ENCODE peak calls at places on chromosomes 7 and 10, in eight cellular contexts. One of them, this sample, is unnamed.
A peak's percentile ranks its signal among the peaks of the same experiment; 100 is the strongest.

GRCh38 chr10:27664464-27664863 is 81.2 kb downstream of the MKX start:
- DNase-seq in choroid plexus epithelial cell: no peak
- DNase-seq in nucleus accumbens: no peak
- DNase-seq in Caki2: no peak
- DNase-seq in ovary: no peak
- DNase-seq in AG08396: no peak
- DNase-seq in activated CD8-positive, alpha-beta memory T cell treated with anti-CD3 and anti-CD28 coated beads for 24 hours: no peak
- DNase-seq in BJ: no peak
- DNase-seq in this sample: no peak

GRCh38 chr10:100827819-100828743 is 82.7 kb downstream of the PAX2 start:
- DNase-seq in choroid plexus epithelial cell: no peak
- DNase-seq in nucleus accumbens: no peak
- DNase-seq in Caki2: no peak
- DNase-seq in ovary: peak; percentile 32
- DNase-seq in AG08396: peak; percentile 72
- DNase-seq in activated CD8-positive, alpha-beta memory T cell treated with anti-CD3 and anti-CD28 coated beads for 24 hours: peak; percentile 68
- DNase-seq in BJ: no peak
- DNase-seq in this sample: peak; percentile 71

GRCh38 chr7:128838981-128839731 is 8.9 kb downstream of the FLNC start:
- DNase-seq in choroid plexus epithelial cell: no peak
- DNase-seq in nucleus accumbens: no peak
- DNase-seq in Caki2: no peak
- DNase-seq in ovary: no peak
- DNase-seq in AG08396: no peak
- DNase-seq in activated CD8-positive, alpha-beta memory T cell treated with anti-CD3 and anti-CD28 coated beads for 24 hours: no peak
- DNase-seq in BJ: no peak
- DNase-seq in this sample: no peak

GRCh38 chr10:113347508-113347907 is 205.3 kb upstream of the HABP2 start:
- DNase-seq in choroid plexus epithelial cell: no peak
- DNase-seq in nucleus accumbens: no peak
- DNase-seq in Caki2: no peak
- DNase-seq in ovary: no peak
- DNase-seq in AG08396: no peak
- DNase-seq in activated CD8-positive, alpha-beta memory T cell treated with anti-CD3 and anti-CD28 coated beads for 24 hours: no peak
- DNase-seq in BJ: no peak
- DNase-seq in this sample: peak; percentile 24

GRCh38 chr7:105647591-105647990 is 66.3 kb upstream of the EFCAB10 start:
- DNase-seq in choroid plexus epithelial cell: no peak
- DNase-seq in nucleus accumbens: no peak
- DNase-seq in Caki2: peak; percentile 4
- DNase-seq in ovary: no peak
- DNase-seq in AG08396: no peak
- DNase-seq in activated CD8-positive, alpha-beta memory T cell treated with anti-CD3 and anti-CD28 coated beads for 24 hours: no peak
- DNase-seq in BJ: no peak
- DNase-seq in this sample: no peak

GRCh38 chr7:155219947-155220769 is 77.5 kb upstream of the INSIG1 start:
- DNase-seq in choroid plexus epithelial cell: no peak
- DNase-seq in nucleus accumbens: no peak
- DNase-seq in Caki2: no peak
- DNase-seq in ovary: no peak
- DNase-seq in AG08396: no peak
- DNase-seq in activated CD8-positive, alpha-beta memory T cell treated with anti-CD3 and anti-CD28 coated beads for 24 hours: no peak
- DNase-seq in BJ: no peak
- DNase-seq in this sample: peak; percentile 62

GRCh38 chr7:379456-380225 is 89.7 kb downstream of the FOXL3 start:
- DNase-seq in choroid plexus epithelial cell: no peak
- DNase-seq in nucleus accumbens: no peak
- DNase-seq in Caki2: peak; percentile 14
- DNase-seq in ovary: peak; percentile 32
- DNase-seq in AG08396: no peak
- DNase-seq in activated CD8-positive, alpha-beta memory T cell treated with anti-CD3 and anti-CD28 coated beads for 24 hours: peak; percentile 64
- DNase-seq in BJ: no peak
- DNase-seq in this sample: no peak

GRCh38 chr10:111498560-111498959 is 421.7 kb downstream of the ADRA2A start:
- DNase-seq in choroid plexus epithelial cell: no peak
- DNase-seq in nucleus accumbens: no peak
- DNase-seq in Caki2: no peak
- DNase-seq in ovary: no peak
- DNase-seq in AG08396: no peak
- DNase-seq in activated CD8-positive, alpha-beta memory T cell treated with anti-CD3 and anti-CD28 coated beads for 24 hours: no peak
- DNase-seq in BJ: no peak
- DNase-seq in this sample: no peak

GRCh38 chr7:71867626-71868025 is 544.5 kb downstream of the CALN1 start:
- DNase-seq in choroid plexus epithelial cell: no peak
- DNase-seq in nucleus accumbens: no peak
- DNase-seq in Caki2: no peak
- DNase-seq in ovary: no peak
- DNase-seq in AG08396: no peak
- DNase-seq in activated CD8-positive, alpha-beta memory T cell treated with anti-CD3 and anti-CD28 coated beads for 24 hours: no peak
- DNase-seq in BJ: no peak
- DNase-seq in this sample: no peak

GRCh38 chr10:10745281-10745680 is 272.4 kb upstream of the CELF2 start:
- DNase-seq in choroid plexus epithelial cell: peak; percentile 77
- DNase-seq in nucleus accumbens: no peak
- DNase-seq in Caki2: no peak
- DNase-seq in ovary: no peak
- DNase-seq in AG08396: no peak
- DNase-seq in activated CD8-positive, alpha-beta memory T cell treated with anti-CD3 and anti-CD28 coated beads for 24 hours: no peak
- DNase-seq in BJ: no peak
- DNase-seq in this sample: no peak

GRCh38 chr7:129989466-129989865 is 36.7 kb upstream of the UBE2H start:
- DNase-seq in choroid plexus epithelial cell: no peak
- DNase-seq in nucleus accumbens: no peak
- DNase-seq in Caki2: no peak
- DNase-seq in ovary: no peak
- DNase-seq in AG08396: no peak
- DNase-seq in activated CD8-positive, alpha-beta memory T cell treated with anti-CD3 and anti-CD28 coated beads for 24 hours: peak; percentile 70
- DNase-seq in BJ: no peak
- DNase-seq in this sample: no peak

GRCh38 chr7:71414490-71414889 is 282.5 kb downstream of the GALNT17 start:
- DNase-seq in choroid plexus epithelial cell: peak; percentile 8
- DNase-seq in nucleus accumbens: no peak
- DNase-seq in Caki2: no peak
- DNase-seq in ovary: no peak
- DNase-seq in AG08396: no peak
- DNase-seq in activated CD8-positive, alpha-beta memory T cell treated with anti-CD3 and anti-CD28 coated beads for 24 hours: no peak
- DNase-seq in BJ: no peak
- DNase-seq in this sample: peak; percentile 14

GRCh38 chr10:59631882-59632281 is 77.8 kb downstream of the SLC16A9 start:
- DNase-seq in choroid plexus epithelial cell: no peak
- DNase-seq in nucleus accumbens: no peak
- DNase-seq in Caki2: no peak
- DNase-seq in ovary: no peak
- DNase-seq in AG08396: no peak
- DNase-seq in activated CD8-positive, alpha-beta memory T cell treated with anti-CD3 and anti-CD28 coated beads for 24 hours: no peak
- DNase-seq in BJ: no peak
- DNase-seq in this sample: no peak

GRCh38 chr10:96720422-96721206 is at the start of gene PIK3AP1:
- DNase-seq in choroid plexus epithelial cell: no peak
- DNase-seq in nucleus accumbens: no peak
- DNase-seq in Caki2: peak; percentile 40
- DNase-seq in ovary: peak; percentile 60
- DNase-seq in AG08396: peak; percentile 72
- DNase-seq in activated CD8-positive, alpha-beta memory T cell treated with anti-CD3 and anti-CD28 coated beads for 24 hours: peak; percentile 83
- DNase-seq in BJ: no peak
- DNase-seq in this sample: peak; percentile 67

GRCh38 chr10:123270806-123271205 is 116.6 kb downstream of the BUB3 start:
- DNase-seq in choroid plexus epithelial cell: no peak
- DNase-seq in nucleus accumbens: no peak
- DNase-seq in Caki2: no peak
- DNase-seq in ovary: no peak
- DNase-seq in AG08396: no peak
- DNase-seq in activated CD8-positive, alpha-beta memory T cell treated with anti-CD3 and anti-CD28 coated beads for 24 hours: no peak
- DNase-seq in BJ: no peak
- DNase-seq in this sample: no peak

GRCh38 chr10:118835682-118836326 is 81.0 kb upstream of the CACUL1 start:
- DNase-seq in choroid plexus epithelial cell: no peak
- DNase-seq in nucleus accumbens: no peak
- DNase-seq in Caki2: peak; percentile 74
- DNase-seq in ovary: peak; percentile 29
- DNase-seq in AG08396: no peak
- DNase-seq in activated CD8-positive, alpha-beta memory T cell treated with anti-CD3 and anti-CD28 coated beads for 24 hours: no peak
- DNase-seq in BJ: no peak
- DNase-seq in this sample: peak; percentile 74

GRCh38 chr7:87354749-87355148 is 9.3 kb downstream of the CROT start:
- DNase-seq in choroid plexus epithelial cell: no peak
- DNase-seq in nucleus accumbens: no peak
- DNase-seq in Caki2: peak; percentile 33
- DNase-seq in ovary: no peak
- DNase-seq in AG08396: no peak
- DNase-seq in activated CD8-positive, alpha-beta memory T cell treated with anti-CD3 and anti-CD28 coated beads for 24 hours: no peak
- DNase-seq in BJ: no peak
- DNase-seq in this sample: no peak

GRCh38 chr10:117132751-117133231 is 5.3 kb downstream of the VAX1 start:
- DNase-seq in choroid plexus epithelial cell: no peak
- DNase-seq in nucleus accumbens: no peak
- DNase-seq in Caki2: no peak
- DNase-seq in ovary: no peak
- DNase-seq in AG08396: no peak
- DNase-seq in activated CD8-positive, alpha-beta memory T cell treated with anti-CD3 and anti-CD28 coated beads for 24 hours: no peak
- DNase-seq in BJ: no peak
- DNase-seq in this sample: no peak

GRCh38 chr7:47195641-47196040 is 386.3 kb downstream of the TNS3 start:
- DNase-seq in choroid plexus epithelial cell: no peak
- DNase-seq in nucleus accumbens: no peak
- DNase-seq in Caki2: no peak
- DNase-seq in ovary: no peak
- DNase-seq in AG08396: no peak
- DNase-seq in activated CD8-positive, alpha-beta memory T cell treated with anti-CD3 and anti-CD28 coated beads for 24 hours: no peak
- DNase-seq in BJ: no peak
- DNase-seq in this sample: no peak

GRCh38 chr7:3537210-3537875 is 236.3 kb downstream of the SDK1 start:
- DNase-seq in choroid plexus epithelial cell: peak; percentile 53
- DNase-seq in nucleus accumbens: no peak
- DNase-seq in Caki2: peak; percentile 27
- DNase-seq in ovary: no peak
- DNase-seq in AG08396: no peak
- DNase-seq in activated CD8-positive, alpha-beta memory T cell treated with anti-CD3 and anti-CD28 coated beads for 24 hours: no peak
- DNase-seq in BJ: no peak
- DNase-seq in this sample: no peak

GRCh38 chr7:126022452-126022851 is 1092.8 kb upstream of the POT1 start:
- DNase-seq in choroid plexus epithelial cell: no peak
- DNase-seq in nucleus accumbens: no peak
- DNase-seq in Caki2: no peak
- DNase-seq in ovary: no peak
- DNase-seq in AG08396: no peak
- DNase-seq in activated CD8-positive, alpha-beta memory T cell treated with anti-CD3 and anti-CD28 coated beads for 24 hours: no peak
- DNase-seq in BJ: no peak
- DNase-seq in this sample: no peak

GRCh38 chr10:1954339-1954738 is 217.0 kb upstream of the ADARB2 start:
- DNase-seq in choroid plexus epithelial cell: no peak
- DNase-seq in nucleus accumbens: no peak
- DNase-seq in Caki2: no peak
- DNase-seq in ovary: no peak
- DNase-seq in AG08396: no peak
- DNase-seq in activated CD8-positive, alpha-beta memory T cell treated with anti-CD3 and anti-CD28 coated beads for 24 hours: no peak
- DNase-seq in BJ: no peak
- DNase-seq in this sample: no peak

GRCh38 chr7:114413741-114414140 is 874 bp upstream of the FOXP2 start:
- DNase-seq in choroid plexus epithelial cell: no peak
- DNase-seq in nucleus accumbens: no peak
- DNase-seq in Caki2: peak; percentile 63
- DNase-seq in ovary: no peak
- DNase-seq in AG08396: no peak
- DNase-seq in activated CD8-positive, alpha-beta memory T cell treated with anti-CD3 and anti-CD28 coated beads for 24 hours: no peak
- DNase-seq in BJ: no peak
- DNase-seq in this sample: no peak

GRCh38 chr10:99966306-99966705 is 43.4 kb downstream of the DNMBP start:
- DNase-seq in choroid plexus epithelial cell: peak; percentile 69
- DNase-seq in nucleus accumbens: no peak
- DNase-seq in Caki2: peak; percentile 83
- DNase-seq in ovary: no peak
- DNase-seq in AG08396: peak; percentile 27
- DNase-seq in activated CD8-positive, alpha-beta memory T cell treated with anti-CD3 and anti-CD28 coated beads for 24 hours: no peak
- DNase-seq in BJ: peak; percentile 62
- DNase-seq in this sample: no peak

GRCh38 chr10:12638103-12638502 is 288.8 kb downstream of the CAMK1D start:
- DNase-seq in choroid plexus epithelial cell: peak; percentile 68
- DNase-seq in nucleus accumbens: no peak
- DNase-seq in Caki2: peak; percentile 30
- DNase-seq in ovary: no peak
- DNase-seq in AG08396: no peak
- DNase-seq in activated CD8-positive, alpha-beta memory T cell treated with anti-CD3 and anti-CD28 coated beads for 24 hours: no peak
- DNase-seq in BJ: no peak
- DNase-seq in this sample: peak; percentile 49

GRCh38 chr10:110530131-110530831 is 32.6 kb downstream of the DUSP5 start:
- DNase-seq in choroid plexus epithelial cell: peak; percentile 79
- DNase-seq in nucleus accumbens: no peak
- DNase-seq in Caki2: peak; percentile 66
- DNase-seq in ovary: peak; percentile 26
- DNase-seq in AG08396: peak; percentile 77
- DNase-seq in activated CD8-positive, alpha-beta memory T cell treated with anti-CD3 and anti-CD28 coated beads for 24 hours: peak; percentile 60
- DNase-seq in BJ: no peak
- DNase-seq in this sample: peak; percentile 56

GRCh38 chr7:24827589-24827988 is 70.3 kb upstream of the GSDME start:
- DNase-seq in choroid plexus epithelial cell: peak; percentile 45
- DNase-seq in nucleus accumbens: no peak
- DNase-seq in Caki2: no peak
- DNase-seq in ovary: no peak
- DNase-seq in AG08396: peak; percentile 31
- DNase-seq in activated CD8-positive, alpha-beta memory T cell treated with anti-CD3 and anti-CD28 coated beads for 24 hours: no peak
- DNase-seq in BJ: peak; percentile 34
- DNase-seq in this sample: no peak

GRCh38 chr10:90350122-90350521 is 507.7 kb downstream of the HTR7 start:
- DNase-seq in choroid plexus epithelial cell: no peak
- DNase-seq in nucleus accumbens: no peak
- DNase-seq in Caki2: no peak
- DNase-seq in ovary: no peak
- DNase-seq in AG08396: no peak
- DNase-seq in activated CD8-positive, alpha-beta memory T cell treated with anti-CD3 and anti-CD28 coated beads for 24 hours: no peak
- DNase-seq in BJ: no peak
- DNase-seq in this sample: no peak

GRCh38 chr7:151806938-151807775 is 69.8 kb downstream of the PRKAG2 start:
- DNase-seq in choroid plexus epithelial cell: no peak
- DNase-seq in nucleus accumbens: no peak
- DNase-seq in Caki2: no peak
- DNase-seq in ovary: no peak
- DNase-seq in AG08396: no peak
- DNase-seq in activated CD8-positive, alpha-beta memory T cell treated with anti-CD3 and anti-CD28 coated beads for 24 hours: no peak
- DNase-seq in BJ: no peak
- DNase-seq in this sample: no peak

GRCh38 chr7:31443457-31443856 is 70.4 kb upstream of the ITPRID1 start:
- DNase-seq in choroid plexus epithelial cell: peak; percentile 42
- DNase-seq in nucleus accumbens: no peak
- DNase-seq in Caki2: peak; percentile 58
- DNase-seq in ovary: no peak
- DNase-seq in AG08396: peak; percentile 48
- DNase-seq in activated CD8-positive, alpha-beta memory T cell treated with anti-CD3 and anti-CD28 coated beads for 24 hours: no peak
- DNase-seq in BJ: no peak
- DNase-seq in this sample: no peak

GRCh38 chr7:90599038-90599437 is 2.9 kb downstream of the CDK14 start:
- DNase-seq in choroid plexus epithelial cell: no peak
- DNase-seq in nucleus accumbens: no peak
- DNase-seq in Caki2: no peak
- DNase-seq in ovary: no peak
- DNase-seq in AG08396: no peak
- DNase-seq in activated CD8-positive, alpha-beta memory T cell treated with anti-CD3 and anti-CD28 coated beads for 24 hours: no peak
- DNase-seq in BJ: no peak
- DNase-seq in this sample: no peak

GRCh38 chr10:131082201-131082850 is 229.2 kb downstream of the TCERG1L start:
- DNase-seq in choroid plexus epithelial cell: no peak
- DNase-seq in nucleus accumbens: no peak
- DNase-seq in Caki2: no peak
- DNase-seq in ovary: no peak
- DNase-seq in AG08396: no peak
- DNase-seq in activated CD8-positive, alpha-beta memory T cell treated with anti-CD3 and anti-CD28 coated beads for 24 hours: no peak
- DNase-seq in BJ: no peak
- DNase-seq in this sample: no peak

GRCh38 chr7:133310232-133310852 is 57.5 kb downstream of the EXOC4 start:
- DNase-seq in choroid plexus epithelial cell: peak; percentile 78
- DNase-seq in nucleus accumbens: no peak
- DNase-seq in Caki2: peak; percentile 45
- DNase-seq in ovary: no peak
- DNase-seq in AG08396: no peak
- DNase-seq in activated CD8-positive, alpha-beta memory T cell treated with anti-CD3 and anti-CD28 coated beads for 24 hours: no peak
- DNase-seq in BJ: no peak
- DNase-seq in this sample: peak; percentile 77

GRCh38 chr7:114857605-114858004 is 64.3 kb upstream of the MDFIC start:
- DNase-seq in choroid plexus epithelial cell: peak; percentile 19
- DNase-seq in nucleus accumbens: no peak
- DNase-seq in Caki2: no peak
- DNase-seq in ovary: no peak
- DNase-seq in AG08396: no peak
- DNase-seq in activated CD8-positive, alpha-beta memory T cell treated with anti-CD3 and anti-CD28 coated beads for 24 hours: no peak
- DNase-seq in BJ: no peak
- DNase-seq in this sample: no peak